ENCODE peak calls at places on chromosomes 5 and 9, in ten cellular contexts. One of them, this sample, is unnamed.

GRCh38 chr5:149711338-149711737 is 18.8 kb upstream of the PPARGC1B start:
- DNase-seq in adipocyte: no peak
- DNase-seq in activated T-cell treated with anti-CD3 and anti-CD28 coated beads for 4 hours: no peak
- DNase-seq in DND-41: no peak
- DNase-seq in CD8-positive, alpha-beta T cell: no peak
- DNase-seq in Karpas-422: no peak
- DNase-seq in ELF-1: no peak
- DNase-seq in endothelial cell: no peak
- DNase-seq in HT-29: no peak
- DNase-seq in EL: no peak
- DNase-seq in this sample: no peak

GRCh38 chr5:132704875-132705274 is 31.1 kb downstream of the IL4 start:
- DNase-seq in EL: peak; percentile 56
- DNase-seq in ELF-1: no peak
- DNase-seq in HT-29: no peak
- DNase-seq in CD8-positive, alpha-beta T cell: no peak
- DNase-seq in endothelial cell: no peak
- DNase-seq in Karpas-422: no peak
- DNase-seq in activated T-cell treated with anti-CD3 and anti-CD28 coated beads for 4 hours: no peak
- DNase-seq in adipocyte: peak; percentile 49
- DNase-seq in DND-41: no peak
- DNase-seq in this sample: no peak

GRCh38 chr9:37466037-37466709 is 923 bp upstream of the ZBTB5 start:
- DNase-seq in ELF-1: peak; percentile 91
- DNase-seq in endothelial cell: peak; percentile 71
- DNase-seq in HT-29: peak; percentile 50
- DNase-seq in Karpas-422: no peak
- DNase-seq in CD8-positive, alpha-beta T cell: peak; percentile 21
- DNase-seq in DND-41: peak; percentile 30
- DNase-seq in EL: peak; percentile 91
- DNase-seq in activated T-cell treated with anti-CD3 and anti-CD28 coated beads for 4 hours: no peak
- DNase-seq in adipocyte: peak; percentile 84
- DNase-seq in this sample: peak; percentile 68

GRCh38 chr5:168059111-168059510 is 232.3 kb upstream of the WWC1 start:
- DNase-seq in DND-41: no peak
- DNase-seq in Karpas-422: no peak
- DNase-seq in activated T-cell treated with anti-CD3 and anti-CD28 coated beads for 4 hours: no peak
- DNase-seq in HT-29: no peak
- DNase-seq in ELF-1: no peak
- DNase-seq in EL: no peak
- DNase-seq in CD8-positive, alpha-beta T cell: no peak
- DNase-seq in endothelial cell: no peak
- DNase-seq in adipocyte: no peak
- DNase-seq in this sample: no peak

GRCh38 chr9:5578698-5579085 is 50.2 kb upstream of the RIC1 start:
- DNase-seq in Karpas-422: no peak
- DNase-seq in CD8-positive, alpha-beta T cell: no peak
- DNase-seq in endothelial cell: no peak
- DNase-seq in DND-41: no peak
- DNase-seq in adipocyte: no peak
- DNase-seq in ELF-1: no peak
- DNase-seq in EL: no peak
- DNase-seq in HT-29: no peak
- DNase-seq in activated T-cell treated with anti-CD3 and anti-CD28 coated beads for 4 hours: no peak
- DNase-seq in this sample: no peak

GRCh38 chr9:130480673-130481072 is 35.9 kb downstream of the ASS1 start:
- DNase-seq in CD8-positive, alpha-beta T cell: no peak
- DNase-seq in ELF-1: peak; percentile 60
- DNase-seq in endothelial cell: peak; percentile 68
- DNase-seq in Karpas-422: peak; percentile 45
- DNase-seq in DND-41: no peak
- DNase-seq in HT-29: peak; percentile 17
- DNase-seq in activated T-cell treated with anti-CD3 and anti-CD28 coated beads for 4 hours: no peak
- DNase-seq in adipocyte: no peak
- DNase-seq in EL: no peak
- DNase-seq in this sample: peak; percentile 55

GRCh38 chr5:133756756-133757155 is 144.4 kb upstream of the FSTL4 start:
- DNase-seq in CD8-positive, alpha-beta T cell: no peak
- DNase-seq in activated T-cell treated with anti-CD3 and anti-CD28 coated beads for 4 hours: no peak
- DNase-seq in EL: no peak
- DNase-seq in HT-29: no peak
- DNase-seq in Karpas-422: no peak
- DNase-seq in DND-41: no peak
- DNase-seq in endothelial cell: no peak
- DNase-seq in adipocyte: no peak
- DNase-seq in ELF-1: no peak
- DNase-seq in this sample: no peak

GRCh38 chr5:96247097-96247675 is 185.9 kb downstream of the PCSK1 start:
- DNase-seq in CD8-positive, alpha-beta T cell: no peak
- DNase-seq in DND-41: no peak
- DNase-seq in Karpas-422: no peak
- DNase-seq in endothelial cell: no peak
- DNase-seq in activated T-cell treated with anti-CD3 and anti-CD28 coated beads for 4 hours: no peak
- DNase-seq in HT-29: no peak
- DNase-seq in adipocyte: peak; percentile 50
- DNase-seq in EL: no peak
- DNase-seq in ELF-1: peak; percentile 19
- DNase-seq in this sample: no peak

GRCh38 chr5:75574791-75575190 is 36.5 kb upstream of the ANKDD1B start:
- DNase-seq in endothelial cell: no peak
- DNase-seq in activated T-cell treated with anti-CD3 and anti-CD28 coated beads for 4 hours: no peak
- DNase-seq in CD8-positive, alpha-beta T cell: no peak
- DNase-seq in EL: no peak
- DNase-seq in ELF-1: no peak
- DNase-seq in adipocyte: peak; percentile 51
- DNase-seq in DND-41: no peak
- DNase-seq in HT-29: no peak
- DNase-seq in Karpas-422: peak; percentile 53
- DNase-seq in this sample: no peak

GRCh38 chr5:92556747-92557146 is 1024.3 kb downstream of the NR2F1-AS1 start:
- DNase-seq in EL: no peak
- DNase-seq in activated T-cell treated with anti-CD3 and anti-CD28 coated beads for 4 hours: no peak
- DNase-seq in CD8-positive, alpha-beta T cell: no peak
- DNase-seq in Karpas-422: no peak
- DNase-seq in adipocyte: no peak
- DNase-seq in ELF-1: no peak
- DNase-seq in DND-41: no peak
- DNase-seq in HT-29: no peak
- DNase-seq in endothelial cell: no peak
- DNase-seq in this sample: no peak

This sample was measured in erythroblast.